ENCODE peak calls at places on chromosome 3, in seven cellular contexts. One of them, this sample, is unnamed.

GRCh38 chr3:177452487-177452886 is 255.2 kb upstream of the TBL1XR1 start:
- DNase-seq in neural progenitor cell: no peak
- DNase-seq in HCT116: no peak
- DNase-seq in MM.1S: no peak
- DNase-seq in GM23248: peak
- DNase-seq in hepatocyte: peak
- DNase-seq in GM23338: no peak
- DNase-seq in this sample: no peak

GRCh38 chr3:32501785-32502088 is 915 bp downstream of the CMTM6 start:
- DNase-seq in neural progenitor cell: no peak
- DNase-seq in HCT116: no peak
- DNase-seq in MM.1S: no peak
- DNase-seq in GM23248: no peak
- DNase-seq in hepatocyte: no peak
- DNase-seq in GM23338: no peak
- DNase-seq in this sample: no peak

GRCh38 chr3:100264242-100264641 is 3.5 kb downstream of the TBC1D23 start:
- DNase-seq in neural progenitor cell: no peak
- DNase-seq in HCT116: no peak
- DNase-seq in MM.1S: no peak
- DNase-seq in GM23248: peak
- DNase-seq in hepatocyte: no peak
- DNase-seq in GM23338: no peak
- DNase-seq in this sample: no peak

GRCh38 chr3:8458235-8458634 is 43.4 kb upstream of the LMCD1 start:
- DNase-seq in neural progenitor cell: no peak
- DNase-seq in HCT116: no peak
- DNase-seq in MM.1S: no peak
- DNase-seq in GM23248: peak
- DNase-seq in hepatocyte: no peak
- DNase-seq in GM23338: no peak
- DNase-seq in this sample: no peak

GRCh38 chr3:99949956-99950670 is 132.5 kb downstream of the CMSS1 start:
- DNase-seq in neural progenitor cell: no peak
- DNase-seq in HCT116: no peak
- DNase-seq in MM.1S: no peak
- DNase-seq in GM23248: no peak
- DNase-seq in hepatocyte: no peak
- DNase-seq in GM23338: no peak
- DNase-seq in this sample: no peak

GRCh38 chr3:190048831-190049541 is 71.7 kb downstream of the P3H2 start:
- DNase-seq in neural progenitor cell: no peak
- DNase-seq in HCT116: no peak
- DNase-seq in MM.1S: no peak
- DNase-seq in GM23248: peak
- DNase-seq in hepatocyte: no peak
- DNase-seq in GM23338: no peak
- DNase-seq in this sample: no peak

GRCh38 chr3:32420138-32420981 is 28.7 kb downstream of the CMTM7 start:
- DNase-seq in neural progenitor cell: peak
- DNase-seq in HCT116: peak
- DNase-seq in MM.1S: no peak
- DNase-seq in GM23248: peak
- DNase-seq in hepatocyte: peak
- DNase-seq in GM23338: peak
- DNase-seq in this sample: peak

GRCh38 chr3:183291511-183292031 is 38.5 kb downstream of the B3GNT5 start:
- DNase-seq in neural progenitor cell: no peak
- DNase-seq in HCT116: no peak
- DNase-seq in MM.1S: no peak
- DNase-seq in GM23248: peak
- DNase-seq in hepatocyte: no peak
- DNase-seq in GM23338: no peak
- DNase-seq in this sample: no peak

GRCh38 chr3:164832216-164832615 is 246.1 kb downstream of the SI start:
- DNase-seq in neural progenitor cell: no peak
- DNase-seq in HCT116: no peak
- DNase-seq in MM.1S: no peak
- DNase-seq in GM23248: no peak
- DNase-seq in hepatocyte: no peak
- DNase-seq in GM23338: no peak
- DNase-seq in this sample: no peak

GRCh38 chr3:54094926-54095325 is 27.4 kb upstream of the CACNA2D3 start:
- DNase-seq in neural progenitor cell: no peak
- DNase-seq in HCT116: no peak
- DNase-seq in MM.1S: no peak
- DNase-seq in GM23248: peak
- DNase-seq in hepatocyte: no peak
- DNase-seq in GM23338: no peak
- DNase-seq in this sample: no peak

GRCh38 chr3:136161516-136161915 is 34.6 kb downstream of the MSL2 start:
- DNase-seq in neural progenitor cell: no peak
- DNase-seq in HCT116: no peak
- DNase-seq in MM.1S: no peak
- DNase-seq in GM23248: no peak
- DNase-seq in hepatocyte: no peak
- DNase-seq in GM23338: no peak
- DNase-seq in this sample: no peak

GRCh38 chr3:124861041-124861440 is 26.1 kb downstream of the ITGB5 start:
- DNase-seq in neural progenitor cell: no peak
- DNase-seq in HCT116: no peak
- DNase-seq in MM.1S: no peak
- DNase-seq in GM23248: peak
- DNase-seq in hepatocyte: no peak
- DNase-seq in GM23338: no peak
- DNase-seq in this sample: no peak

GRCh38 chr3:4826237-4827100 is 152.8 kb upstream of the BHLHE40 start:
- DNase-seq in neural progenitor cell: no peak
- DNase-seq in HCT116: no peak
- DNase-seq in MM.1S: no peak
- DNase-seq in GM23248: peak
- DNase-seq in hepatocyte: no peak
- DNase-seq in GM23338: no peak
- DNase-seq in this sample: no peak

GRCh38 chr3:182709306-182709705 is 84.0 kb upstream of the ATP11B start:
- DNase-seq in neural progenitor cell: no peak
- DNase-seq in HCT116: no peak
- DNase-seq in MM.1S: no peak
- DNase-seq in GM23248: no peak
- DNase-seq in hepatocyte: no peak
- DNase-seq in GM23338: no peak
- DNase-seq in this sample: no peak

GRCh38 chr3:189833266-189833665 is 202.1 kb downstream of the TP63 start:
- DNase-seq in neural progenitor cell: no peak
- DNase-seq in HCT116: no peak
- DNase-seq in MM.1S: no peak
- DNase-seq in GM23248: no peak
- DNase-seq in hepatocyte: no peak
- DNase-seq in GM23338: no peak
- DNase-seq in this sample: no peak

GRCh38 chr3:190003730-190004129 is 117.0 kb downstream of the P3H2 start:
- DNase-seq in neural progenitor cell: no peak
- DNase-seq in HCT116: peak
- DNase-seq in MM.1S: no peak
- DNase-seq in GM23248: peak
- DNase-seq in hepatocyte: no peak
- DNase-seq in GM23338: no peak
- DNase-seq in this sample: no peak

GRCh38 chr3:46724360-46724890 is 6.8 kb upstream of the PRSS50 start:
- DNase-seq in neural progenitor cell: no peak
- DNase-seq in HCT116: no peak
- DNase-seq in MM.1S: no peak
- DNase-seq in GM23248: no peak
- DNase-seq in hepatocyte: no peak
- DNase-seq in GM23338: no peak
- DNase-seq in this sample: no peak

GRCh38 chr3:111152506-111152905 is 80.9 kb downstream of the NECTIN3 start:
- DNase-seq in neural progenitor cell: no peak
- DNase-seq in HCT116: no peak
- DNase-seq in MM.1S: no peak
- DNase-seq in GM23248: peak
- DNase-seq in hepatocyte: no peak
- DNase-seq in GM23338: no peak
- DNase-seq in this sample: no peak

GRCh38 chr3:46558184-46559029 is 7.7 kb downstream of the LRRC2 start:
- DNase-seq in neural progenitor cell: peak
- DNase-seq in HCT116: peak
- DNase-seq in MM.1S: peak
- DNase-seq in GM23248: peak
- DNase-seq in hepatocyte: peak
- DNase-seq in GM23338: peak
- DNase-seq in this sample: peak

GRCh38 chr3:41277790-41278465 is 78.6 kb downstream of the CTNNB1 start:
- DNase-seq in neural progenitor cell: peak
- DNase-seq in HCT116: no peak
- DNase-seq in MM.1S: no peak
- DNase-seq in GM23248: no peak
- DNase-seq in hepatocyte: peak
- DNase-seq in GM23338: peak
- DNase-seq in this sample: no peak

GRCh38 chr3:126517986-126518778 is 609 bp upstream of the UROC1 start:
- DNase-seq in neural progenitor cell: no peak
- DNase-seq in HCT116: no peak
- DNase-seq in MM.1S: no peak
- DNase-seq in GM23248: no peak
- DNase-seq in hepatocyte: no peak
- DNase-seq in GM23338: no peak
- DNase-seq in this sample: no peak

GRCh38 chr3:150414273-150414672 is 6.2 kb downstream of the TSC22D2 start:
- DNase-seq in neural progenitor cell: peak
- DNase-seq in HCT116: no peak
- DNase-seq in MM.1S: no peak
- DNase-seq in GM23248: peak
- DNase-seq in hepatocyte: peak
- DNase-seq in GM23338: no peak
- DNase-seq in this sample: peak

GRCh38 chr3:162704238-162704637 is 1207.6 kb downstream of the OTOL1 start:
- DNase-seq in neural progenitor cell: no peak
- DNase-seq in HCT116: no peak
- DNase-seq in MM.1S: no peak
- DNase-seq in GM23248: no peak
- DNase-seq in hepatocyte: no peak
- DNase-seq in GM23338: no peak
- DNase-seq in this sample: no peak

GRCh38 chr3:8853081-8853480 is 83.7 kb upstream of the OXTR start:
- DNase-seq in neural progenitor cell: no peak
- DNase-seq in HCT116: no peak
- DNase-seq in MM.1S: no peak
- DNase-seq in GM23248: no peak
- DNase-seq in hepatocyte: no peak
- DNase-seq in GM23338: no peak
- DNase-seq in this sample: no peak

GRCh38 chr3:149385617-149386298 is 8.3 kb upstream of the TM4SF1 start:
- DNase-seq in neural progenitor cell: no peak
- DNase-seq in HCT116: no peak
- DNase-seq in MM.1S: no peak
- DNase-seq in GM23248: no peak
- DNase-seq in hepatocyte: no peak
- DNase-seq in GM23338: no peak
- DNase-seq in this sample: no peak

GRCh38 chr3:149174901-149175300 is 45.5 kb downstream of the HPS3 start:
- DNase-seq in neural progenitor cell: peak
- DNase-seq in HCT116: no peak
- DNase-seq in MM.1S: peak
- DNase-seq in GM23248: peak
- DNase-seq in hepatocyte: no peak
- DNase-seq in GM23338: no peak
- DNase-seq in this sample: no peak

DNA sequence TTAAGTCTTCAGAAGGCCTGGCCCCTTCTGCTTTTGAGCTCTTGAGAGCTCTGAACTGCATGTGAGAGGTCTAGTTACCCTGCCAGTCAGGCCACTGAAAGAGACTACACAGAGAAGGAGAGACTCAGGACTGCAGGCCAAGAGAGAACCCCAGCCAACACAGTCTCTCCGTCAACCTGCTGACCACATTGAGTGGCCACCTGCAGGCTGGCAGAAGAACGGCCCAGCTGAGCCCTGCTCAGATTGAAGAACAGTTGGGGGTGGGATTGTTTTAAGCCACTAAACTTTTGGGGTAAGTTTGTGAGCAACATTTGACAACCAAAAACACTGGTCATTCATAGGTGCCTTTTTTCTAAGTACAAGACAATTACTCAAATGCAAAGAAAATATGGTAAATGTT is 273.5 kb upstream of the CCDC54 start:
- DNase-seq in neural progenitor cell: no peak
- DNase-seq in HCT116: peak
- DNase-seq in MM.1S: no peak
- DNase-seq in GM23248: no peak
- DNase-seq in hepatocyte: no peak
- DNase-seq in GM23338: no peak
- DNase-seq in this sample: no peak
- TF ChIP-seq EZH2phosphoT487 in neural progenitor cell: no peak
- TF ChIP-seq EZH2phosphoT487 in HCT116: no peak
- TF ChIP-seq EZH2phosphoT487 in MM.1S: no peak
- TF ChIP-seq EZH2phosphoT487 in GM23248: no peak
- TF ChIP-seq EZH2phosphoT487 in hepatocyte: no peak
- TF ChIP-seq EZH2phosphoT487 in GM23338: no peak
- TF ChIP-seq EZH2phosphoT487 in this sample: no peak

GRCh38 chr3:15964605-15965061 is 166.9 kb upstream of the ANKRD28 start:
- DNase-seq in neural progenitor cell: peak
- DNase-seq in HCT116: no peak
- DNase-seq in MM.1S: no peak
- DNase-seq in GM23248: peak
- DNase-seq in hepatocyte: no peak
- DNase-seq in GM23338: peak
- DNase-seq in this sample: no peak
- TF ChIP-seq EZH2phosphoT487 in neural progenitor cell: no peak
- TF ChIP-seq EZH2phosphoT487 in HCT116: no peak
- TF ChIP-seq EZH2phosphoT487 in MM.1S: no peak
- TF ChIP-seq EZH2phosphoT487 in GM23248: no peak
- TF ChIP-seq EZH2phosphoT487 in hepatocyte: no peak
- TF ChIP-seq EZH2phosphoT487 in GM23338: no peak
- TF ChIP-seq EZH2phosphoT487 in this sample: no peak

GRCh38 chr3:13822042-13822441 is 57.8 kb downstream of the WNT7A start:
- DNase-seq in neural progenitor cell: no peak
- DNase-seq in HCT116: peak
- DNase-seq in MM.1S: no peak
- DNase-seq in GM23248: peak
- DNase-seq in hepatocyte: no peak
- DNase-seq in GM23338: no peak
- DNase-seq in this sample: no peak
- TF ChIP-seq EZH2phosphoT487 in neural progenitor cell: no peak
- TF ChIP-seq EZH2phosphoT487 in HCT116: no peak
- TF ChIP-seq EZH2phosphoT487 in MM.1S: no peak
- TF ChIP-seq EZH2phosphoT487 in GM23248: no peak
- TF ChIP-seq EZH2phosphoT487 in hepatocyte: no peak
- TF ChIP-seq EZH2phosphoT487 in GM23338: no peak
- TF ChIP-seq EZH2phosphoT487 in this sample: no peak

GRCh38 chr3:17369973-17370372 is 372.5 kb downstream of the TBC1D5 start:
- DNase-seq in neural progenitor cell: no peak
- DNase-seq in HCT116: no peak
- DNase-seq in MM.1S: peak
- DNase-seq in GM23248: no peak
- DNase-seq in hepatocyte: no peak
- DNase-seq in GM23338: no peak
- DNase-seq in this sample: no peak

GRCh38 chr3:17373304-17373703 is 369.1 kb downstream of the TBC1D5 start:
- DNase-seq in neural progenitor cell: no peak
- DNase-seq in HCT116: no peak
- DNase-seq in MM.1S: no peak
- DNase-seq in GM23248: no peak
- DNase-seq in hepatocyte: no peak
- DNase-seq in GM23338: no peak
- DNase-seq in this sample: no peak

GRCh38 chr3:17372362-17372761 is 370.1 kb downstream of the TBC1D5 start:
- DNase-seq in neural progenitor cell: no peak
- DNase-seq in HCT116: no peak
- DNase-seq in MM.1S: no peak
- DNase-seq in GM23248: no peak
- DNase-seq in hepatocyte: no peak
- DNase-seq in GM23338: no peak
- DNase-seq in this sample: no peak

GRCh38 chr3:17372811-17373210 is 369.6 kb downstream of the TBC1D5 start:
- DNase-seq in neural progenitor cell: no peak
- DNase-seq in HCT116: no peak
- DNase-seq in MM.1S: no peak
- DNase-seq in GM23248: peak
- DNase-seq in hepatocyte: no peak
- DNase-seq in GM23338: no peak
- DNase-seq in this sample: no peak
- TF ChIP-seq EZH2phosphoT487 in neural progenitor cell: no peak
- TF ChIP-seq EZH2phosphoT487 in HCT116: no peak
- TF ChIP-seq EZH2phosphoT487 in MM.1S: no peak
- TF ChIP-seq EZH2phosphoT487 in GM23248: no peak
- TF ChIP-seq EZH2phosphoT487 in hepatocyte: no peak
- TF ChIP-seq EZH2phosphoT487 in GM23338: no peak
- TF ChIP-seq EZH2phosphoT487 in this sample: no peak